ENCODE peak calls at places on chromosomes 7 and 10, in ten cellular contexts. V is GM23248; J is heart right ventricle; D is PC-3; H is esophagus squamous epithelium; O is tibial artery; L is A549; X is upper lobe of left lung; C is CD4-positive, alpha-beta memory T cell; E is GM23338. G is an unnamed sample.

GRCh38 chr10:120365872-120366271 is 91.2 kb upstream of the PLPP4 start:
- DNase-seq in V (peak; percentile 54), J (no peak), D (peak; percentile 61), H (no peak), O (no peak), L (no peak), X (no peak), C (no peak), E (no peak), G (no peak)

GRCh38 chr10:60524541-60524940 is 134.9 kb upstream of the ANK3 start:
- DNase-seq in V (peak; percentile 83), J (no peak), D (no peak), H (no peak), O (no peak), L (no peak), X (no peak), C (no peak), E (no peak), G (no peak)

GRCh38 chr10:129023057-129023456 is 444.0 kb upstream of the MGMT start:
- DNase-seq in V (no peak), J (peak; percentile 63), D (no peak), H (no peak), O (no peak), L (no peak), X (no peak), C (no peak), E (peak; percentile 29), G (no peak)

GRCh38 chr10:78717200-78717599 is 351.6 kb upstream of the ZMIZ1 start:
- DNase-seq in V (peak; percentile 90), J (no peak), D (peak; percentile 76), H (no peak), O (peak; percentile 79), L (no peak), X (no peak), C (no peak), E (no peak), G (no peak)

GRCh38 chr10:128274938-128275337 is 148.7 kb upstream of the MKI67 start:
- DNase-seq in V (peak; percentile 79), J (no peak), D (peak; percentile 8), H (no peak), O (no peak), L (no peak), X (no peak), C (no peak), E (no peak), G (no peak)

GRCh38 chr7:83861-84632 is 108.3 kb upstream of the FAM20C start:
- DNase-seq in V (no peak), J (no peak), D (no peak), H (no peak), O (peak; percentile 59), L (no peak), X (no peak), C (no peak), E (no peak), G (no peak)

GRCh38 chr7:3043544-3044395 is at the start of gene CARD11:
- DNase-seq in V (no peak), J (no peak), D (no peak), H (no peak), O (no peak), L (no peak), X (no peak), C (peak; percentile 81), E (peak; percentile 78), G (peak; percentile 26)

GRCh38 chr10:69685802-69686585 is 55.9 kb downstream of the FAM241B start:
- DNase-seq in V (no peak), J (peak; percentile 76), D (peak; percentile 67), H (no peak), O (peak; percentile 93), L (no peak), X (no peak), C (no peak), E (no peak), G (no peak)

GRCh38 chr7:117616694-117617093 is 136.9 kb downstream of the CFTR start:
- DNase-seq in V (no peak), J (no peak), D (no peak), H (no peak), O (no peak), L (peak; percentile 65), X (no peak), C (no peak), E (no peak), G (no peak)

DNA sequence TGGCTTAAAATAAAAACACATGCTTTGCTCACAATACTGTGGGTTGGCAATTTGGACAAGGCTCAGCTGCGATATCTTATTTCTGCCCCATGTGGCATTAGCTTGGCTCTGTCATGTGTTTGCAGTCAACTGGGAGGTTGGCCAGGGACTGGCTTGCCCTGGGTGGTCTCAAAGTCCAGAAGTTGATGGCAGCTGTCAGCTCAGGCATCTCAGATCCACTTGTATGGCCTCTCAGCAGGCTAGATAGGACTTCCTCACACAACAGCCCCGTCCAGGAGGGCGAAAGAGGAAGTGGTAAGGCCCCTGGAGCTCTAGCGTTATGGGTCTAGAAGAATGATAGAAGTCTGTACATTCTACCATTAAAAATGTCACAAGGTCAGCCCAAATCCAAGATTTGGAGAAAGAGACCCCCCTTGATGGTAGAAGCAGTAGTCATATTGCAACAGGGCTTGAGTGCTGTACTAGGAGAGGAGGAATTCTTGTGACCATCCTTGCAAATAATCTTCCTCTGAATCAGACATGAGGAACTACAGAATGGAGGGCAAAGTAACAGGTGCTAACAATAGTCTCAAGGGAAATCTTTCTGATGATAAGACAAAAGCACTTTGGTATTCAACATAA is 166.2 kb downstream of the FAM107B start:
- DNase-seq in V (no peak), J (no peak), D (no peak), H (no peak), O (no peak), L (no peak), X (peak; percentile 70), C (no peak), E (no peak), G (no peak)
- H3K4me3 ChIP-seq in V (no peak overlapping the region), J (no peak overlapping the region), D (no peak overlapping the region), H (no peak overlapping the region), O (no peak overlapping the region), L (no peak overlapping the region), X (no peak overlapping the region), C (no peak overlapping the region), E (no peak overlapping the region), G (no peak overlapping the region)

GRCh38 chr10:6082496-6083395 is 6.1 kb upstream of the RBM17 start:
- DNase-seq in V (no peak), J (peak; percentile 45), D (no peak), H (no peak), O (peak; percentile 57), L (no peak), X (no peak), C (no peak), E (no peak), G (no peak)

GRCh38 chr10:6080417-6080973 is 8.3 kb upstream of the RBM17 start:
- DNase-seq in V (no peak), J (no peak), D (no peak), H (no peak), O (peak; percentile 13), L (no peak), X (no peak), C (no peak), E (no peak), G (no peak)

GRCh38 chr10:6088721-6089333 is at the start of gene RBM17:
- DNase-seq in V (peak; percentile 93), J (peak; percentile 96), D (peak; percentile 84), H (peak; percentile 93), O (peak; percentile 97), L (peak; percentile 97), X (peak; percentile 99), C (peak; percentile 95), E (peak; percentile 93), G (peak; percentile 95)

GRCh38 chr10:6086375-6087233 is 2.2 kb upstream of the RBM17 start:
- DNase-seq in V (peak; percentile 94), J (peak; percentile 89), D (peak; percentile 53), H (peak; percentile 39), O (peak; percentile 93), L (peak; percentile 93), X (peak; percentile 94), C (peak; percentile 86), E (peak; percentile 96), G (peak; percentile 54)

DNA sequence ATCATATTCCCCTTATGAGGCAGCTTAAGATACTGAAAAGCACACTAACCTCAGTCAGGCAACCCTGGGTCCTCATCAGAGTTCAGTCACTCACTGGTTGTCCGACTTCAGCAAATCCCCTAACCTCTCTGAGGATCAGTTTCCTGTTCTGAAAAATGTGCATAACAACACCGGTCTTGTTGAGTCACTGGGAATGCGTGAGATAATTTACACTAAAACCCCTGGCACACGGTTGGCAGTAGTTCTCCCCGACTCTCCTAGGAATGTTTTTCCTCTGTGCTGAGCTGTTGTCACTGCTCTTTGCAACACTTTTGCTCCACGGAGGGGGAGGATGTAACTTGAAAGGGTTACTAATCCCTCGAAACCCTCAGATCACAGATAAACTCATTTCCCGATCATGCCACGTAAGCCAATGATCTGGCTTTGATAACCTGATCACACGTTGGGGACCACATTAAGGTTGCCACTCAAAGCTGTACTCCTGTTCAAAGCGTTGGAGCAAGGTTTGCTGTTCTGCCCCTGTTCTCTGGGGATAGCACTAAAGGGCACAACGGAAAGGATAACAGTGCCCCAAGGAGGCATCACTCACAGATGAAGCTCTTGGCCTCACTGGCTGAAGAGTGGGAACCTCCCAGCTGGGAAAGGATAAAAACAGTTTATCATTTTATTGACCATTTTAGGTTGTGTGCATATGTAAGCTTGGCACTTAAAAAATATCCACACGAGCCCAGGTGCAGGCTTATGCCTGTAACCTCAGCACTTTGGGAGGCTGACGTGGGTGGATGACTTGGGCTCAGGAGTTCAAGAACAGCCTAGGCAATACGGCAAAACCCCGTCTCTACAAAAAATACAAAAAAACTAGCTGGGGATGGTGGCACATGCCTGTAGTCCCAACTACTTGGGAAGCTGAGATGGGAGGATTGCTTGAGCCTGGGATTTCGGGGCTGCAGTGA is 5.0 kb upstream of the RBM17 start:
- DNase-seq in V (peak; percentile 23), J (no peak), D (no peak), H (no peak), O (peak; percentile 11), L (no peak), X (no peak), C (peak; percentile 72), E (no peak), G (peak; percentile 31)
- H3K27ac ChIP-seq in V (no peak overlapping the region), J (peak overlapping the region; percentile 51), D (no peak overlapping the region), H (no peak overlapping the region), O (no peak overlapping the region), L (no peak overlapping the region), X (peak overlapping the region; percentile 35), C (no peak overlapping the region), E (no peak overlapping the region), G (no peak overlapping the region)

DNA sequence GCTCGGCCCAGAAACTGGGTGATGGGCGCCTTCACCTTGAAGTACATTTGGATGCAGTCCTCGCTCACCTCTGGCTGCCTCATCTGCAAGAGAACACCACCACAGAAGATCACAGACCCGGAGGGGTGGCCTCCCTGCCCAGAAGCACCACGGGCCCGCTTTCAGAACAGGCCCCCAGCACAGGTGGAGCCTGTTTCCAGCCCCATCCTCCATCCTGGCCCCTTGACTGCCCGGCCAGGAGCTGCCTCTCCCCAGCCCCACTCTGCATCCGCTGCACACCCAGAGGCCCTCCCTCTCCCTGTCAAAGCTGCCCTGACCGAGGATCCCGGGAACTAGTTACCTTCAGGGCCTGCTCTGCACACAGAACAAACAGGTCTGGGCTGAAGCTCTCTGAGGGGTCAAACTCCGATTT is 724 bp downstream of the CFAP46 start:
- DNase-seq in V (no peak), J (no peak), D (no peak), H (no peak), O (no peak), L (no peak), X (no peak), C (no peak), E (no peak), G (no peak)
- H3K4me3 ChIP-seq in V (no peak overlapping the region), J (peak overlapping the region; percentile 63), D (no peak overlapping the region), H (peak overlapping the region; percentile 67), O (no peak overlapping the region), L (peak overlapping the region; percentile 64), X (peak overlapping the region; percentile 59), C (no peak overlapping the region), E (peak overlapping the region; percentile 62), G (no peak overlapping the region)

GRCh38 chr7:16556359-16556758 is 29.7 kb downstream of the LRRC72 start:
- DNase-seq in V (no peak), J (no peak), D (no peak), H (no peak), O (no peak), L (no peak), X (no peak), C (no peak), E (no peak), G (no peak)
- H3K27ac ChIP-seq in V (no peak overlapping the region), J (no peak overlapping the region), D (no peak overlapping the region), H (no peak overlapping the region), O (no peak overlapping the region), L (no peak overlapping the region), X (no peak overlapping the region), C (no peak overlapping the region), E (no peak overlapping the region), G (no peak overlapping the region)